ENCODE peak calls at places on chromosomes 12 and 14, in nine cellular contexts. K is uterus, V is heart left ventricle, Q is HCT116, C is Peyer's patch, M is stomach, Y is spleen, B is GM12878, J is prostate gland. L is an unnamed sample.

GRCh38 chr12:113439606-113440030 is 17.4 kb downstream of the SDSL start:
- DNase-seq in K (no peak), V (no peak), Q (no peak), C (no peak), M (peak; percentile 39), Y (no peak), B (no peak), J (no peak), L (no peak)

GRCh38 chr12:20624718-20625117 is 70.4 kb upstream of the SLCO1C1 start:
- DNase-seq in K (no peak), V (no peak), Q (peak; percentile 40), C (no peak), M (no peak), Y (no peak), B (no peak), J (no peak), L (no peak)

GRCh38 chr12:15733136-15733535 is 56.1 kb downstream of the EPS8 start:
- DNase-seq in K (no peak), V (no peak), Q (no peak), C (no peak), M (no peak), Y (no peak), B (no peak), J (no peak), L (no peak)

GRCh38 chr12:85424581-85425348 is 144.7 kb downstream of the ALX1 start:
- DNase-seq in K (no peak), V (no peak), Q (peak; percentile 21), C (no peak), M (peak; percentile 45), Y (no peak), B (peak; percentile 15), J (no peak), L (peak; percentile 51)

GRCh38 chr14:89957791-89958190 is 2.1 kb downstream of the TDP1 start:
- DNase-seq in K (no peak), V (no peak), Q (no peak), C (no peak), M (no peak), Y (peak; percentile 73), B (no peak), J (no peak), L (no peak)

GRCh38 chr12:115756271-115756670 is 521.2 kb downstream of the MED13L start:
- DNase-seq in K (no peak), V (no peak), Q (no peak), C (no peak), M (no peak), Y (no peak), B (no peak), J (no peak), L (no peak)

GRCh38 chr12:65952737-65953209 is 128.5 kb downstream of the HMGA2 start:
- DNase-seq in K (no peak), V (no peak), Q (no peak), C (no peak), M (no peak), Y (no peak), B (no peak), J (no peak), L (peak; percentile 16)

GRCh38 chr14:104221636-104222375 is 83.4 kb downstream of the KIF26A start:
- DNase-seq in K (no peak), V (peak; percentile 63), Q (no peak), C (peak; percentile 39), M (no peak), Y (peak; percentile 56), B (no peak), J (no peak), L (no peak)

GRCh38 chr14:22427771-22428228 is 161.2 kb downstream of the DAD1 start:
- DNase-seq in K (peak; percentile 66), V (no peak), Q (no peak), C (no peak), M (no peak), Y (no peak), B (no peak), J (peak; percentile 28), L (no peak)

GRCh38 chr14:23113346-23114119 is 5.5 kb downstream of the CEBPE start:
- DNase-seq in K (no peak), V (no peak), Q (no peak), C (no peak), M (no peak), Y (peak; percentile 65), B (no peak), J (no peak), L (no peak)

GRCh38 chr12:53500119-53500775 is 836 bp upstream of the TARBP2 start:
- DNase-seq in K (peak; percentile 84), V (no peak), Q (no peak), C (no peak), M (peak; percentile 50), Y (no peak), B (no peak), J (no peak), L (peak; percentile 66)

GRCh38 chr12:34106172-34106571 is 83.9 kb downstream of the ALG10 start:
- DNase-seq in K (no peak), V (no peak), Q (no peak), C (no peak), M (no peak), Y (peak; percentile 62), B (no peak), J (no peak), L (no peak)

GRCh38 chr12:72057330-72057911 is 118.8 kb downstream of the TPH2 start:
- DNase-seq in K (no peak), V (no peak), Q (no peak), C (no peak), M (no peak), Y (no peak), B (no peak), J (no peak), L (no peak)

GRCh38 chr12:107093547-107094448 is at the start of gene CRY1:
- DNase-seq in K (peak; percentile 94), V (peak; percentile 98), Q (peak; percentile 92), C (peak; percentile 98), M (peak; percentile 96), Y (peak; percentile 98), B (peak; percentile 53), J (peak; percentile 93), L (peak; percentile 95)

GRCh38 chr12:104534162-104534856 is 77.6 kb downstream of the CHST11 start:
- DNase-seq in K (no peak), V (no peak), Q (no peak), C (no peak), M (no peak), Y (no peak), B (no peak), J (no peak), L (no peak)

GRCh38 chr12:124592050-124592449 is 24.6 kb upstream of the NCOR2 start:
- DNase-seq in K (no peak), V (no peak), Q (no peak), C (no peak), M (no peak), Y (no peak), B (no peak), J (no peak), L (no peak)
- TF ChIP-seq CTCF in K (no peak), V (no peak), Q (no peak), C (no peak), M (no peak), Y (no peak), B (no peak), J (no peak), L (no peak)

DNA sequence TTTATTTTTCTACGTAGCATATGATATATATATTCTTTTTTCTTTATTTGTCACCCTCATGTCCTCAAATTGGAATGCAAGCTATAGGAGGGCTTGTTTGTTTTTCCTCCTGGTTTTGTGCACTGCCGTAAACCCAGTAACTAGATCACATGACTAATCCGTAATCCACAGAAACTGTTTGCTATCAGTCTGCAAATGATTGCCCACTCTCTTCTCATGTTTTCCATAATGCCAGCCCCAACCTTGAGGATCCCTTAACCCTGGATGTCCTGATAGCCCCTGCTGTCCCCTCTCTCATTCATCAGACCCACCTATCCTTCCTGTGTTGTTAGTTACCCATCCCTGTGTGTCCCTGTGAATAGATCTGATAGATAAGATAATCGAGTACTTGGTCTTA is 94.0 kb downstream of the TSPAN9 start:
- DNase-seq in K (no peak), V (no peak), Q (no peak), C (no peak), M (no peak), Y (no peak), B (no peak), J (no peak), L (no peak)
- TF ChIP-seq POLR2A in K (no peak), V (no peak), Q (no peak), C (no peak), M (no peak), Y (no peak), B (no peak), J (no peak), L (no peak)

DNA sequence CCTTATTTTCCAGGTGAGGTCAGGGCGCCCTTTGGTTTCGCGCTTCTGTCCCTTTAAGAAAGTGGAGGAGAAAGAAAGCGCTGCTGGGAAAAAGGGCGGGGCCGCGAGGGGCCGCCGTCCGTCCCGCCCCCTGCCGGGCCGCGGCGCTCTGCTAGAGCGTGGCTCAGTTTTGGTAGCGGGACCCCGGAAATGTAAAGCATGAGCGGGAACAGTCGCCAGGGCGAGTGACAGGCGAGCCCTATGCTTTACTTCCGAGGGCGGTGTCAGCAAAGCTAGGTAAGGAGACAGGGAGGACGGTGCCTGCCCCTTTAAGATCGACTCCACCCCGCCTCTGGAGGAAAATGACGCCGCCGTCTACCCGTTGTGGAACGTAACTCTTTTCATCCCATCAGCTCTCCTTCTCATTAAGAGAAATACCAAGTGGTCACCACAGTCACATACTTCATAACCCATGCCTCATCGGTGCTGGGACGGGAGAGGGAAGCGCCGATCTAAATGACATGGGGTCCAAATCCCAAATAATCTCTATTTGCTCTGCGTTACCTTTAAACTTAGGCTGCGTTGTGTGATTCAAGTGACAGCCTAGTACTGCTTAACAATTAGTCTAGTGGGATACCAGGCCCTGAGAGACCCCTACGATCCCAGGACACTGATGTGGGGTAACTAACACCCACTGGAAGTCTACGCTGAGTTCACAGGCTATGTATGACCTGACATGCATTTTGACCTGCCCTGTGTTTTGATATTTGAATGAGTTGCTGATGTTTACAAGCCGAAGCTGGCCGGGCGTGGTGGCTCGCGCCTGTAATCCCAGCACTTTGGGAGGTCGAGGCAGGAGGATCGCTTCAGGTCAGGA is at the start of gene ETFBKMT:
- DNase-seq in K (peak; percentile 87), V (peak; percentile 91), Q (peak; percentile 93), C (peak; percentile 91), M (peak; percentile 91), Y (peak; percentile 97), B (peak; percentile 90), J (peak; percentile 89), L (peak; percentile 93)
- TF ChIP-seq CTCF in K (peak; percentile 53), V (peak; percentile 71), Q (peak; percentile 21), C (peak; percentile 52), M (peak; percentile 68), Y (no peak), B (peak; percentile 18), J (peak; percentile 87), L (peak; percentile 45)

GRCh38 chr14:81165188-81165587 is 55.6 kb downstream of the GTF2A1 start:
- DNase-seq in K (no peak), V (no peak), Q (no peak), C (no peak), M (no peak), Y (no peak), B (no peak), J (no peak), L (no peak)
- TF ChIP-seq POLR2A in K (no peak), V (no peak), Q (no peak), C (no peak), M (no peak), Y (no peak), B (no peak), J (no peak), L (no peak)

L was measured in transverse colon.